ENCODE peak calls at places on chromosomes 13 and 19, in seven cellular contexts. S, D, C, Z, N, U and H are unnamed samples.

GRCh38 chr13:51221674-51222509 is at the start of gene FAM124A:
- DNase-seq in S (peak; percentile 46), D (peak; percentile 4), C (no peak), Z (peak; percentile 73), N (no peak), U (no peak), H (peak; percentile 64)

GRCh38 chr13:113489549-113490495 is 689 bp downstream of the DCUN1D2 start:
- DNase-seq in S (peak; percentile 35), D (peak; percentile 41), C (peak; percentile 27), Z (no peak), N (no peak), U (peak; percentile 88), H (peak; percentile 51)

GRCh38 chr19:3963458-3964255 is 7.2 kb downstream of the DAPK3 start:
- DNase-seq in S (peak; percentile 9), D (no peak), C (no peak), Z (no peak), N (no peak), U (no peak), H (no peak)

GRCh38 chr13:30257433-30258099 is 49.8 kb downstream of the KATNAL1 start:
- DNase-seq in S (no peak), D (peak; percentile 9), C (no peak), Z (no peak), N (no peak), U (no peak), H (no peak)

GRCh38 chr13:80040219-80040976 is 300.5 kb downstream of the SPRY2 start:
- DNase-seq in S (no peak), D (peak; percentile 100), C (no peak), Z (no peak), N (no peak), U (no peak), H (no peak)

GRCh38 chr13:46165485-46166220 is 16.3 kb downstream of the LCP1 start:
- DNase-seq in S (no peak), D (no peak), C (no peak), Z (no peak), N (no peak), U (no peak), H (no peak)

GRCh38 chr13:23087884-23088283 is 92.9 kb upstream of the SGCG start:
- DNase-seq in S (no peak), D (peak; percentile 20), C (no peak), Z (no peak), N (peak; percentile 23), U (no peak), H (peak; percentile 40)

GRCh38 chr19:23823952-23824389 is 65.3 kb upstream of the ZNF681 start:
- DNase-seq in S (no peak), D (no peak), C (no peak), Z (no peak), N (peak; percentile 9), U (no peak), H (peak; percentile 3)

GRCh38 chr13:30873519-30873918 is 32.6 kb upstream of the MEDAG start:
- DNase-seq in S (no peak), D (peak; percentile 19), C (no peak), Z (no peak), N (no peak), U (no peak), H (peak; percentile 2)

GRCh38 chr19:58479303-58479702 is 3.2 kb downstream of the ZNF446 start:
- DNase-seq in S (no peak), D (no peak), C (no peak), Z (no peak), N (no peak), U (no peak), H (no peak)

GRCh38 chr13:26867451-26868067 is 107.0 kb upstream of the GPR12 start:
- DNase-seq in S (peak; percentile 15), D (peak; percentile 14), C (no peak), Z (no peak), N (no peak), U (no peak), H (peak; percentile 33)

GRCh38 chr19:42355896-42356295 is 30.5 kb downstream of the MEGF8 start:
- DNase-seq in S (no peak), D (no peak), C (no peak), Z (no peak), N (no peak), U (no peak), H (no peak)

GRCh38 chr19:18150776-18151624 is 2.0 kb upstream of the PIK3R2 start:
- DNase-seq in S (no peak), D (no peak), C (no peak), Z (peak; percentile 52), N (no peak), U (no peak), H (no peak)

GRCh38 chr19:35641515-35642151 is at the start of gene ETV2:
- DNase-seq in S (peak; percentile 50), D (peak; percentile 42), C (peak; percentile 64), Z (peak; percentile 61), N (no peak), U (no peak), H (peak; percentile 65)

GRCh38 chr19:48561412-48561811 is 9.4 kb downstream of the SULT2B1 start:
- DNase-seq in S (no peak), D (no peak), C (no peak), Z (no peak), N (no peak), U (no peak), H (no peak)

GRCh38 chr19:48556825-48557224 is 4.9 kb downstream of the SULT2B1 start:
- DNase-seq in S (no peak), D (no peak), C (no peak), Z (no peak), N (no peak), U (no peak), H (no peak)

GRCh38 chr19:48560095-48560530 is 8.1 kb downstream of the SULT2B1 start:
- DNase-seq in S (no peak), D (no peak), C (no peak), Z (no peak), N (peak; percentile 43), U (no peak), H (no peak)

GRCh38 chr19:48556163-48556562 is 4.2 kb downstream of the SULT2B1 start:
- DNase-seq in S (no peak), D (peak; percentile 69), C (no peak), Z (no peak), N (peak; percentile 75), U (no peak), H (no peak)

GRCh38 chr19:48558018-48558684 is 6.2 kb downstream of the SULT2B1 start:
- DNase-seq in S (no peak), D (peak; percentile 40), C (no peak), Z (no peak), N (peak; percentile 93), U (no peak), H (no peak)
- TF ChIP-seq POLR2A in S (no peak), D (no peak), C (peak; percentile 42), Z (no peak), N (no peak), U (no peak), H (no peak)

GRCh38 chr13:59172076-59172475 is 991.7 kb downstream of the DIAPH3 start:
- DNase-seq in S (no peak), D (no peak), C (no peak), Z (no peak), N (no peak), U (no peak), H (no peak)
- TF ChIP-seq POLR2A in S (no peak), D (no peak), C (no peak), Z (no peak), N (no peak), U (no peak), H (no peak)

GRCh38 chr19:19661675-19662251 is 1.7 kb downstream of the ATP13A1 start:
- DNase-seq in S (no peak), D (no peak), C (peak; percentile 65), Z (no peak), N (peak; percentile 66), U (no peak), H (peak; percentile 44)

GRCh38 chr19:19662866-19663291 is 597 bp downstream of the ATP13A1 start:
- DNase-seq in S (no peak), D (peak; percentile 4), C (no peak), Z (no peak), N (peak; percentile 22), U (no peak), H (no peak)

GRCh38 chr19:19661141-19661674 is 2.3 kb downstream of the ATP13A1 start:
- DNase-seq in S (no peak), D (no peak), C (no peak), Z (no peak), N (no peak), U (no peak), H (no peak)

GRCh38 chr19:19663292-19664120 is at the start of gene ATP13A1:
- DNase-seq in S (peak; percentile 98), D (peak; percentile 97), C (peak; percentile 95), Z (peak; percentile 97), N (peak; percentile 95), U (peak; percentile 98), H (peak; percentile 97)

DNA sequence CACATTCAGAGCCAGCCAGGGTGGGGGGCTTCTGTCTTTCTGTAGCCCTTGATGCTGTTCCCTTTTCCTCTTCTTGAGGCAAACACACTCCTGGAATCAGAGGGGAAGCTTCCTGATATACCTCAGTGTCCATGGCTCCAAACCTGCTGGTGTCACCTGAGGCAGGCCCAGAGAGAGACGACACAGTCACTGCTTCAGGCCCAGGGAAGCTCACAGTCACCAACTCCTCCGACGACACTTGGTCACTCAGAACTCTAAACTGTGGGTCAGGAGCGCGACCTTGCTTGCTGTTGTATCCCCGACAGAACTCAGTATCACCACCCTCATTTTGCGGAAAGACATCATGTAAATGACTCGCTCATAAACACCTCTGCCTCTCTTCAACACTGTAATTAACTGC is 1.1 kb downstream of the ATP13A1 start:
- DNase-seq in S (no peak), D (no peak), C (no peak), Z (no peak), N (no peak), U (no peak), H (no peak)
- TF ChIP-seq POLR2A in S (no peak), D (no peak), C (no peak), Z (no peak), N (peak; percentile 27), U (no peak), H (no peak)

GRCh38 chr19:14370169-14370998 is 10.9 kb upstream of the ADGRE5 start:
- DNase-seq in S (no peak), D (no peak), C (peak; percentile 69), Z (no peak), N (no peak), U (no peak), H (no peak)

GRCh38 chr19:14371321-14371821 is 9.9 kb upstream of the ADGRE5 start:
- DNase-seq in S (no peak), D (no peak), C (no peak), Z (no peak), N (no peak), U (no peak), H (no peak)

GRCh38 chr19:14375582-14376291 is 5.5 kb upstream of the ADGRE5 start:
- DNase-seq in S (peak; percentile 72), D (peak; percentile 22), C (no peak), Z (no peak), N (no peak), U (no peak), H (no peak)

GRCh38 chr19:14378890-14379289 is 2.4 kb upstream of the ADGRE5 start:
- DNase-seq in S (no peak), D (no peak), C (no peak), Z (no peak), N (no peak), U (no peak), H (no peak)

DNA sequence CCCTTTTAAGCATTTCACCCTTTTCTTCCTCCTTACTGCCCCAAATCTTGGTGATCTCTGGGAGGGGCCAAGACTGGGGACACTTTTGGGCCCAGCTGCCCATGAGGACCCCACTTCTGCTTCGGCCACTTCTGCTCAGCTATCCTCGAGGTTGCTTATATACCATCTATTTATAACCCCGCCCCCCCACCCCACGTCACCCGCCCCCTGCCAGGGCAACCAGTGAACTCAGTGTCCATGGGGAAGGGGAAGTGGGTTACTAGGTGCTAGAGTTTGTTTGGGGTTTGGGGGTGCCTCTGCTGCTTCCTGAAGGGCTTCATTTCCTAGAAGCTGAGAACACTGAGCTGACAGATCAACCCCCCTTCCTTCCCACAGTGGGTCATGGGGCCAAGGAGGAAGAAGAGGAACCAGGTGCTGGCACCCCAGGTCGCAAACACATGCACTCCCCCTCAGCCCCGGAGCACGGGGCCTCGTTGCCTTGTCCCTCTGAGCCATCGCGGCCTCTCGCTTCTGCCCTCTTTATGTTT is 6.1 kb upstream of the ADGRE5 start:
- DNase-seq in S (peak; percentile 42), D (no peak), C (peak; percentile 91), Z (no peak), N (no peak), U (no peak), H (no peak)
- TF ChIP-seq POLR2A in S (no peak), D (no peak), C (no peak), Z (no peak), N (no peak), U (no peak), H (no peak)